ENCODE peak calls at places on chromosomes 12 and 14, in six cellular contexts. J is SW 1271, T is B cell, X is iris pigment epithelial cell, W is GOT3, E is transverse colon. U is an unnamed sample.

GRCh38 chr14:28468191-28469151 is 298.1 kb upstream of the FOXG1 start:
- DNase-seq in X (peak), W (no peak), E (no peak), T (no peak), J (no peak), U (no peak)

GRCh38 chr14:37081220-37081619 is 91.2 kb downstream of the SLC25A21 start:
- DNase-seq in X (peak), J (no peak), T (no peak), W (no peak), E (no peak), U (no peak)

GRCh38 chr14:54653764-54654469 is 87.0 kb downstream of the SAMD4A start:
- DNase-seq in E (peak), T (no peak), X (peak), J (peak), W (no peak), U (no peak)

GRCh38 chr14:68208218-68208617 is 388.6 kb downstream of the RAD51B start:
- DNase-seq in X (no peak), T (no peak), J (no peak), E (no peak), W (no peak), U (no peak)

GRCh38 chr12:56377310-56377988 is 14.8 kb upstream of the APOF start:
- DNase-seq in J (no peak), W (no peak), T (no peak), X (peak), E (no peak), U (no peak)

GRCh38 chr12:124441443-124442190 is 125.8 kb downstream of the NCOR2 start:
- DNase-seq in X (peak), W (no peak), E (no peak), T (no peak), J (peak), U (no peak)

GRCh38 chr12:115449526-115449925 is 765.6 kb upstream of the TBX3 start:
- DNase-seq in T (no peak), J (no peak), E (no peak), W (no peak), X (no peak), U (no peak)

GRCh38 chr14:64720190-64720589 is 16.0 kb downstream of the PLEKHG3 start:
- DNase-seq in W (no peak), E (peak), J (peak), T (no peak), X (peak), U (peak)

GRCh38 chr12:67981236-67982164 is 7.7 kb upstream of the IFNG-AS1 start:
- DNase-seq in X (peak), J (peak), E (no peak), W (peak), T (no peak), U (no peak)

GRCh38 chr12:130849561-130850417 is 10.7 kb upstream of the STX2 start:
- DNase-seq in T (no peak), X (no peak), J (no peak), E (no peak), W (no peak), U (peak)

U was measured in small intestine.